ENCODE peak calls at places on chromosome 2, in six cellular contexts. B, W, F, T, V and Z are unnamed samples.

GRCh38 chr2:183505911-183506310 is 381.7 kb downstream of the NUP35 start:
- DNase-seq in B (no peak), W (no peak), F (no peak), T (no peak), V (no peak), Z (no peak)

GRCh38 chr2:111049792-111050640 is 70.7 kb upstream of the BCL2L11 start:
- DNase-seq in B (no peak), W (peak), F (no peak), T (no peak), V (no peak), Z (no peak)

GRCh38 chr2:96205238-96205637 is 3.4 kb downstream of the STARD7 start:
- DNase-seq in B (no peak), W (no peak), F (no peak), T (peak), V (no peak), Z (peak)

GRCh38 chr2:74849228-74849892 is 15.4 kb downstream of the HK2 start:
- DNase-seq in B (no peak), W (peak), F (no peak), T (peak), V (no peak), Z (peak)

GRCh38 chr2:83055338-83056010 is 1403.6 kb downstream of the SUCLG1 start:
- DNase-seq in B (no peak), W (no peak), F (no peak), T (no peak), V (no peak), Z (no peak)

GRCh38 chr2:174929786-174930185 is 75.4 kb downstream of the CHN1 start:
- DNase-seq in B (no peak), W (no peak), F (no peak), T (no peak), V (no peak), Z (no peak)

GRCh38 chr2:149380205-149380604 is 49.8 kb downstream of the LYPD6 start:
- DNase-seq in B (no peak), W (no peak), F (no peak), T (no peak), V (no peak), Z (no peak)

GRCh38 chr2:173388795-173389194 is 34.1 kb downstream of the CDCA7 start:
- DNase-seq in B (no peak), W (no peak), F (no peak), T (no peak), V (no peak), Z (no peak)

GRCh38 chr2:66581461-66582363 is 146.8 kb downstream of the MEIS1 start:
- DNase-seq in B (no peak), W (peak), F (no peak), T (no peak), V (no peak), Z (no peak)

GRCh38 chr2:167581961-167582574 is 665.3 kb downstream of the STK39 start:
- DNase-seq in B (no peak), W (no peak), F (no peak), T (no peak), V (no peak), Z (no peak)

GRCh38 chr2:213119061-213119809 is 32.2 kb downstream of the IKZF2 start:
- DNase-seq in B (no peak), W (no peak), F (no peak), T (no peak), V (no peak), Z (no peak)

GRCh38 chr2:161134547-161135518 is 25.4 kb upstream of the TANK start:
- DNase-seq in B (no peak), W (peak), F (peak), T (no peak), V (no peak), Z (no peak)

GRCh38 chr2:30883822-30884221 is 76.6 kb upstream of the CAPN13 start:
- DNase-seq in B (no peak), W (no peak), F (no peak), T (no peak), V (no peak), Z (no peak)

GRCh38 chr2:172578054-172578453 is 22.2 kb downstream of the PDK1 start:
- DNase-seq in B (no peak), W (no peak), F (no peak), T (no peak), V (no peak), Z (no peak)

GRCh38 chr2:212289301-212289700 is 249.3 kb downstream of the ERBB4 start:
- DNase-seq in B (no peak), W (no peak), F (no peak), T (no peak), V (no peak), Z (no peak)

GRCh38 chr2:128447538-128447885 is 128.8 kb upstream of the HS6ST1 start:
- DNase-seq in B (no peak), W (no peak), F (no peak), T (no peak), V (no peak), Z (no peak)

GRCh38 chr2:36330456-36331395 is 24.9 kb upstream of the CRIM1 start:
- DNase-seq in B (no peak), W (no peak), F (no peak), T (no peak), V (no peak), Z (no peak)

GRCh38 chr2:11100976-11101375 is 54.3 kb upstream of the SLC66A3 start:
- DNase-seq in B (no peak), W (no peak), F (no peak), T (no peak), V (no peak), Z (no peak)

GRCh38 chr2:116820986-116821385 is 993.5 kb upstream of the DDX18 start:
- DNase-seq in B (no peak), W (no peak), F (no peak), T (no peak), V (no peak), Z (no peak)

GRCh38 chr2:200600549-200601212 is 14.9 kb downstream of the AOX1 start:
- DNase-seq in B (no peak), W (no peak), F (no peak), T (no peak), V (no peak), Z (no peak)

GRCh38 chr2:118836411-118836930 is 11.0 kb downstream of the EN1 start:
- DNase-seq in B (no peak), W (no peak), F (no peak), T (no peak), V (no peak), Z (no peak)

GRCh38 chr2:30897539-30897938 is 90.3 kb upstream of the CAPN13 start:
- DNase-seq in B (no peak), W (no peak), F (no peak), T (no peak), V (no peak), Z (no peak)

GRCh38 chr2:98912957-98913915 is 22.8 kb downstream of the CRACDL start:
- DNase-seq in B (no peak), W (no peak), F (peak), T (no peak), V (no peak), Z (no peak)

GRCh38 chr2:104849036-104849551 is 4.8 kb upstream of the POU3F3 start:
- DNase-seq in B (no peak), W (no peak), F (no peak), T (no peak), V (no peak), Z (no peak)

GRCh38 chr2:221529943-221530652 is 42.0 kb downstream of the EPHA4 start:
- DNase-seq in B (no peak), W (no peak), F (peak), T (no peak), V (no peak), Z (no peak)